ENCODE peak calls at places on chromosomes 12 and 14, in seven cellular contexts. N is T-helper 2 cell; S is effector memory CD8-positive, alpha-beta T cell; A is HT1080; O is ACHN; R is EL; L is activated gamma-delta T cell treated with anti-CD3 and anti-CD28 coated beads, Interleukin-2, amount 50 U/mL, for 16 hours. U is an unnamed sample.

GRCh38 chr12:122022393-122023338 is 982 bp downstream of the BCL7A start:
- DNase-seq in S (no peak), O (peak; percentile 49), A (no peak), L (no peak), R (peak; percentile 32), N (peak; percentile 28), U (peak; percentile 25)

GRCh38 chr12:122526683-122527477 is at the start of the genes KNTC1 and RSRC2:
- DNase-seq in S (peak; percentile 96), N (peak; percentile 96), O (peak; percentile 100), A (peak; percentile 100), L (peak; percentile 99), R (peak; percentile 100), U (peak; percentile 99)

GRCh38 chr14:104913413-104913812 is 11.3 kb upstream of the PLD4 start:
- DNase-seq in S (no peak), N (no peak), L (no peak), O (no peak), R (no peak), A (no peak), U (no peak)

GRCh38 chr14:72545411-72546311 is 348.2 kb downstream of the DPF3 start:
- DNase-seq in N (no peak), A (no peak), O (no peak), R (peak; percentile 14), L (no peak), S (no peak), U (no peak)

GRCh38 chr14:101599234-101599885 is 38.1 kb downstream of the DIO3 start:
- DNase-seq in O (no peak), A (no peak), N (no peak), S (no peak), R (no peak), L (no peak), U (no peak)

GRCh38 chr12:130014485-130014807 is 110.6 kb upstream of the TMEM132D start:
- DNase-seq in R (no peak), L (no peak), O (no peak), A (peak; percentile 8), S (no peak), N (no peak), U (peak; percentile 7)

GRCh38 chr12:52042706-52043385 is 8.4 kb upstream of the NR4A1 start:
- DNase-seq in S (no peak), O (no peak), L (no peak), R (no peak), A (no peak), N (no peak), U (no peak)

GRCh38 chr12:108542320-108542719 is 18.7 kb downstream of the SART3 start:
- DNase-seq in A (no peak), O (no peak), N (no peak), S (no peak), L (no peak), R (no peak), U (no peak)

GRCh38 chr12:1936406-1937320 is 18.2 kb upstream of the CACNA2D4 start:
- DNase-seq in A (peak; percentile 61), R (peak; percentile 27), L (no peak), N (no peak), O (no peak), S (no peak), U (no peak)

GRCh38 chr14:84403585-84403984 is 1126.4 kb upstream of the FLRT2 start:
- DNase-seq in L (no peak), R (no peak), N (no peak), O (peak; percentile 48), A (no peak), S (no peak), U (no peak)

GRCh38 chr14:72739446-72740405 is 154.2 kb downstream of the DPF3 start:
- DNase-seq in R (no peak), S (no peak), O (no peak), N (no peak), A (no peak), L (no peak), U (no peak)

U was measured in RKO.